ENCODE peak calls at places on chromosome 4, in eight cellular contexts. A, P, M, O, R, V, B and S are unnamed samples.

GRCh38 chr4:88752076-88752463 is 54.4 kb upstream of the NAP1L5 start:
- DNase-seq in A (no peak), P (no peak), M (no peak), O (no peak), R (no peak), V (no peak), B (no peak), S (no peak)

GRCh38 chr4:142917678-142918077 is 71.6 kb upstream of the INPP4B start:
- DNase-seq in A (no peak), P (no peak), M (no peak), O (no peak), R (no peak), V (no peak), B (no peak), S (no peak)

GRCh38 chr4:184400375-184400870 is 73.9 kb downstream of the IRF2 start:
- DNase-seq in A (no peak), P (no peak), M (peak; percentile 23), O (peak; percentile 96), R (peak; percentile 94), V (no peak), B (no peak), S (peak; percentile 83)

GRCh38 chr4:6701371-6701770 is 7.7 kb downstream of the S100P start:
- DNase-seq in A (no peak), P (no peak), M (no peak), O (no peak), R (no peak), V (peak; percentile 42), B (no peak), S (no peak)

GRCh38 chr4:28092610-28093009 is 1232.0 kb downstream of the STIM2 start:
- DNase-seq in A (no peak), P (no peak), M (no peak), O (no peak), R (no peak), V (no peak), B (no peak), S (no peak)

GRCh38 chr4:152309418-152309817 is 226.5 kb downstream of the FBXW7 start:
- DNase-seq in A (no peak), P (no peak), M (no peak), O (no peak), R (no peak), V (no peak), B (no peak), S (no peak)

GRCh38 chr4:153448003-153448731 is 18.0 kb upstream of the TMEM131L start:
- DNase-seq in A (no peak), P (no peak), M (no peak), O (peak; percentile 28), R (peak; percentile 54), V (no peak), B (no peak), S (no peak)

GRCh38 chr4:157172011-157172410 is 48.5 kb upstream of the GRIA2 start:
- DNase-seq in A (no peak), P (no peak), M (no peak), O (peak; percentile 44), R (peak; percentile 20), V (no peak), B (no peak), S (no peak)

GRCh38 chr4:118282692-118283091 is 70.1 kb downstream of the PRSS12 start:
- DNase-seq in A (no peak), P (no peak), M (peak; percentile 71), O (peak; percentile 88), R (peak; percentile 39), V (no peak), B (no peak), S (no peak)

GRCh38 chr4:62676962-62677361 is 1476.8 kb downstream of the ADGRL3 start:
- DNase-seq in A (no peak), P (no peak), M (no peak), O (no peak), R (no peak), V (no peak), B (no peak), S (no peak)

GRCh38 chr4:66929748-66930147 is 615.6 kb downstream of the CENPC start:
- DNase-seq in A (no peak), P (no peak), M (no peak), O (no peak), R (no peak), V (no peak), B (no peak), S (no peak)

GRCh38 chr4:112813790-112814189 is 176.8 kb downstream of the LARP7 start:
- DNase-seq in A (no peak), P (no peak), M (no peak), O (peak; percentile 58), R (peak; percentile 24), V (no peak), B (peak; percentile 40), S (no peak)

GRCh38 chr4:77152421-77152820 is 4.6 kb upstream of the CCNG2 start:
- DNase-seq in A (no peak), P (no peak), M (no peak), O (peak; percentile 8), R (no peak), V (no peak), B (no peak), S (no peak)

GRCh38 chr4:122412547-122412946 is 33.7 kb downstream of the ADAD1 start:
- DNase-seq in A (no peak), P (no peak), M (no peak), O (peak; percentile 40), R (peak; percentile 3), V (no peak), B (no peak), S (no peak)

GRCh38 chr4:71251266-71251665 is 87.6 kb upstream of the SLC4A4 start:
- DNase-seq in A (no peak), P (no peak), M (no peak), O (no peak), R (peak; percentile 42), V (no peak), B (no peak), S (no peak)

GRCh38 chr4:16752150-16752549 is 146.3 kb downstream of the LDB2 start:
- DNase-seq in A (no peak), P (no peak), M (no peak), O (peak; percentile 48), R (peak; percentile 52), V (no peak), B (no peak), S (no peak)

GRCh38 chr4:140944539-140944938 is 188.4 kb upstream of the TBC1D9 start:
- DNase-seq in A (no peak), P (no peak), M (no peak), O (peak; percentile 69), R (peak; percentile 57), V (no peak), B (no peak), S (no peak)

GRCh38 chr4:60726779-60727178 is 473.3 kb upstream of the ADGRL3 start:
- DNase-seq in A (no peak), P (no peak), M (no peak), O (no peak), R (peak; percentile 14), V (no peak), B (no peak), S (no peak)

DNA sequence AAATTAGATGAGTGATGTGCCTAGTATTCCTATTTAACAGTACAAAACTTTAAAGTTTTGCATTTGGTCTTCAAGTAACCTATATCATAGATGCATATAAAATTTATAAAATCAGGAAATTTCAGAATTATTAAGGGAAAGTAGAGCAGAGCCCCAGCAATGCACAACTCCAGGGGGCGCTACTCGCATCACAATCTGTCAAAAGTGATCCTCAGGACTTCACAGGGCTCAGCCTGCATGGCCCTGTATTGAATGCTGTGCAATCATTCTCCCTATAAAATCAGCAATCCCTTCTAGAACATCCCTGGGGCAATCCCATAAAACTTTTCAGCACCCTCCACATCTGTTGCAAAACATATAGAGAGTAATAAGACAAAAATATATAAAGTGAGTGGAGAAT is 12.4 kb upstream of the PPARGC1A start:
- DNase-seq in A (no peak), P (no peak), M (no peak), O (no peak), R (no peak), V (no peak), B (no peak), S (no peak)
- TF ChIP-seq CTCF in A (no peak), P (no peak), M (no peak), O (peak; percentile 5), R (no peak), V (peak; percentile 39), B (no peak), S (no peak)

GRCh38 chr4:179307297-179308136 is 1865.3 kb upstream of the AGA start:
- DNase-seq in A (no peak), P (no peak), M (peak; percentile 52), O (peak; percentile 16), R (peak; percentile 24), V (peak; percentile 66), B (peak; percentile 12), S (no peak)
- TF ChIP-seq CTCF in A (peak; percentile 41), P (no peak), M (peak; percentile 55), O (peak; percentile 55), R (peak; percentile 67), V (peak; percentile 89), B (peak; percentile 39), S (peak; percentile 41)

DNA sequence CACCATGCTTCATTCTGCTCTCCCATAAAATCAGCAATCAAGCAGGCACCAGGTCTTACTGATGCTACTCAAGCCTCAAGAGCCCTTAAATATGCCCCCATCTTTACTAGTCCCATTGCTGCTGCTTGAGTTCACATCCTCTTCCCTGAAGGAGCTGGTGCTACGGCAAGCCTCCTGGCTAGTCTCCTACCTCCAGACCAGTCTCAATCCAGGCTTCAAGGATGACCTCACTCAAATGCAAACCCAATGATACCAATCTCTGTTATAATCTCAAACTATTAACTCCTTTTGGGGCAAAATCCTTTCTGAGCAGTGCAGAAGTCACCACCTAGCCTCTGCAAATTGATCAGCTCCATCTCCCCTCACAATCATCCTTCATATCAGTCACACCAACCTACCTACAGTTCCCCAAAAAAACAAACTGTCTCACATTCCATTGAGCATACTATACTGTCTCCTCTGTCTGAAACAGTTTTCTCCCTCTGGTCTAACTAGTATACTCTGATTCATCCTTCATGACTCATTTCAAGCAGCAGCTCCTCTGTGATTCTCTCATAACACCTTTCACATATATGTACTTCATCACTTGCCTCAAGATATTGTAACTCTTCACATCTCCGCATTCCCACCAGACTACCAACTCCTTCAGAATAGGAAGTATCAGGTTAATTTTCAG is 30.0 kb downstream of the PAPSS1 start:
- DNase-seq in A (no peak), P (no peak), M (no peak), O (peak; percentile 87), R (peak; percentile 51), V (no peak), B (no peak), S (no peak)
- TF ChIP-seq CTCF in A (no peak), P (no peak), M (no peak), O (no peak), R (no peak), V (no peak), B (no peak), S (no peak)

DNA sequence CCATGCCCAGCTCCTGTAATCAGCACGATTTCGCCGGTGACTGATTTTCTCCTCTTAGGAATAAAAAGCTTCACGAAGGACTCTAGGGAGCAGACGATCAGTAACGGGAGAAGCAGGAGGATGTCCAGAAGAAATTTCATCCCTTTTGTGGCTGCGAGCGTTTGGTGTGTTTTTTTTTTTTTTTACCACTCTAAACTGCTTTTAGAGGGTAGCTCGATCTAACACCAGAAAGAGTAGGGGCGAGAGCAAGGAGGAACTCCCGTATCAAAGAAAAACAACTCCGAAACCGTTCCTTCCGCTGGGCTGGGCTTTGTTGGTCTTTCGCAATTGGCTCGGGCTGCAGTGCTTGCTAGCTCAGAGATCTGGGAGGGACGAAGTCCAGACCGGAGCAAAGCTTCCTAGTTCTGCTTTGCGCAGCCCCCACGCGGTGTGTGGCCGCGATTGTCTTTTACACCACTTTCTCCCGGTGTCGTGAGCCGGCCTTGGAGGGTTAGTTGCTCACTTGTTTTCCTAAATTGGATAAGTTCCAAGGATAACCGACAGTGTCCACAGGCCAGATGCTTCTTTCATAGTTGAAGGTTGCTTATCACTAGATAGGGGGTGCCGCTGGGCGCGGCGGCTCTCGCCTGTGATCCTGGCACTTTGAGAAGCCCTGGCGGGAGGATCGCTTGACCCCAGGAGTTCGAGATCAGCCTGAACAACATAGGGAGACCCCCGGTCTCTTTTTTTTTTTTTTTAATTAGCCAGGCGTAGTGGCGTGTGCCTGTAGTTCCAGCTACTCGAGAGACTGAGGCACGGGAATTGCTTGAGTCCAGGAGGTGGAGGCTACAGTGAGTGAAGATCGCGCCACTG is at the start of gene HSD17B11:
- DNase-seq in A (peak; percentile 87), P (peak; percentile 97), M (peak; percentile 88), O (peak; percentile 96), R (peak; percentile 97), V (peak; percentile 80), B (peak; percentile 94), S (peak; percentile 95)
- TF ChIP-seq CTCF in A (peak; percentile 49), P (no peak), M (no peak), O (peak; percentile 23), R (peak; percentile 11), V (no peak), B (no peak), S (no peak)